ENCODE peak calls at places on chromosomes 7 and 10, in six cellular contexts. F, G, M, Q, A and U are unnamed samples.
A peak's percentile ranks its signal among the peaks of the same experiment; 100 is the strongest.

GRCh38 chr7:102991540-102992214 is 78.9 kb downstream of the LRRC17 start:
- DNase-seq in A (peak; percentile 97), F (no peak), G (peak; percentile 96), M (peak; percentile 66), Q (peak; percentile 96), U (peak; percentile 81)

GRCh38 chr7:34718867-34719266 is 60.8 kb downstream of the NPSR1 start:
- DNase-seq in M (no peak), Q (no peak), G (no peak), A (no peak), F (no peak), U (no peak)

GRCh38 chr7:5549096-5549896 is 125.7 kb upstream of the TNRC18 start:
- DNase-seq in M (peak; percentile 48), A (peak; percentile 83), G (peak; percentile 44), F (no peak), Q (peak; percentile 85), U (peak; percentile 89)

GRCh38 chr10:95741807-95742528 is 14.0 kb upstream of the ENTPD1 start:
- DNase-seq in Q (peak; percentile 16), M (no peak), G (peak; percentile 91), F (peak; percentile 59), A (peak; percentile 77), U (peak; percentile 22)

GRCh38 chr7:111138196-111138569 is 47.3 kb downstream of the LRRN3 start:
- DNase-seq in G (peak; percentile 48), A (peak; percentile 35), Q (peak; percentile 88), F (no peak), M (peak; percentile 93), U (peak; percentile 53)

GRCh38 chr7:45938626-45939302 is 17.7 kb upstream of the IGFBP3 start:
- DNase-seq in G (no peak), Q (no peak), A (no peak), F (peak; percentile 81), M (no peak), U (no peak)

GRCh38 chr10:12406764-12407400 is 57.5 kb downstream of the CAMK1D start:
- DNase-seq in A (no peak), M (no peak), F (peak; percentile 46), G (no peak), Q (no peak), U (no peak)

GRCh38 chr10:117441812-117442443 is 66.7 kb upstream of the PDZD8 start:
- DNase-seq in Q (peak; percentile 74), A (peak; percentile 90), G (no peak), F (no peak), M (peak; percentile 60), U (peak; percentile 92)

GRCh38 chr10:43057231-43057711 is 19.6 kb upstream of the RET start:
- DNase-seq in Q (no peak), M (no peak), G (no peak), A (no peak), F (no peak), U (no peak)

GRCh38 chr7:77242068-77242467 is 42.4 kb upstream of the FGL2 start:
- DNase-seq in M (no peak), G (no peak), F (no peak), Q (no peak), A (no peak), U (no peak)

GRCh38 chr10:81898518-81898917 is 23.5 kb downstream of the NRG3 start:
- DNase-seq in A (no peak), Q (no peak), G (peak; percentile 28), M (no peak), F (no peak), U (no peak)

GRCh38 chr10:108112218-108112617 is 947.7 kb upstream of the SORCS1 start:
- DNase-seq in G (peak; percentile 4), M (no peak), F (peak; percentile 61), A (no peak), Q (peak; percentile 5), U (no peak)

GRCh38 chr7:120273476-120273975 is 551 bp downstream of the KCND2 start:
- DNase-seq in M (no peak), Q (peak; percentile 12), A (peak; percentile 44), G (peak; percentile 26), F (peak; percentile 85), U (peak; percentile 7)

GRCh38 chr10:8057636-8058273 is 3.3 kb downstream of the GATA3 start:
- DNase-seq in M (no peak), F (peak; percentile 43), A (no peak), G (no peak), Q (no peak), U (no peak)
- H3K4me3 ChIP-seq in M (no peak overlapping the region), F (peak overlapping the region; percentile 60), A (no peak overlapping the region), G (no peak overlapping the region), Q (no peak overlapping the region), U (no peak overlapping the region)

GRCh38 chr7:141700291-141700847 is 1.6 kb downstream of the DENND11 start:
- DNase-seq in F (no peak), M (no peak), G (peak; percentile 5), A (no peak), Q (no peak), U (no peak)
- H3K4me3 ChIP-seq in F (peak overlapping the region; percentile 93), M (no peak overlapping the region), G (peak overlapping the region; percentile 68), A (peak overlapping the region; percentile 83), Q (no peak overlapping the region), U (no peak overlapping the region)

DNA sequence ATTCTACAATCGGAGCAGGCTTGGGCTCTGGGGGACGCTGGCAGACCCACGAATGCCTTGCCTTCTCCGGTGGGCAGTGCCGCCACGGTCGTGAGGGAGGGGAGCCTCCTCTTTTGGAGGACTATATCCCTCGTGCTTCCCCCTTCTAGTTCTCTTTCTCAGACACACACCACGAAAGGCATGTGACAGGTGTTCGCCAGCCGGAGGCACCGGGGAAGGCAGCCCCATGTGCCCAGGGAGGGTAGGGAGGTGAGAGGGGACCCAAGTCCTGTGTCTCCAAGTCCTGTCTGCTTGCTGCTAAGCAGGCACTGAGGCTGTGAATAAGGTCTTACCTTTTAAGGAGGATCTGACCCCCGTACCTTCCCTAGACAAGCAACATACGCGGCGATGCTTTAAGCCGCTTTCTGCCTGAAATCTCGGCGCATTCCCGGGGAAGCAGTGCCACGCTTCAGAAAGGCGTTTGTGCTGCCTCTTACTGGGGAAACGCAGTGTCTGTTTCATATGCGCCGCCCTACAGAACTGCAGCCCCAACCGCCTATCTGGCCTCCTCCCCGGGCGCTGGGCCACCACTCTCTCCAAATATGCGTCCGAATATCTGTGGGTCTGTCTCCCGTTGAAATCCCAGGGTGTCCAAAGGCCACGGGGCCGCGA is 809 bp downstream of the PLXNA4 start:
- DNase-seq in M (peak; percentile 6), G (peak; percentile 48), A (peak; percentile 74), F (peak; percentile 68), Q (peak; percentile 84), U (peak; percentile 43)
- H3K4me3 ChIP-seq in M (no peak overlapping the region), G (no peak overlapping the region), A (peak overlapping the region; percentile 66), F (peak overlapping the region; percentile 71), Q (peak overlapping the region; percentile 42), U (no peak overlapping the region)

DNA sequence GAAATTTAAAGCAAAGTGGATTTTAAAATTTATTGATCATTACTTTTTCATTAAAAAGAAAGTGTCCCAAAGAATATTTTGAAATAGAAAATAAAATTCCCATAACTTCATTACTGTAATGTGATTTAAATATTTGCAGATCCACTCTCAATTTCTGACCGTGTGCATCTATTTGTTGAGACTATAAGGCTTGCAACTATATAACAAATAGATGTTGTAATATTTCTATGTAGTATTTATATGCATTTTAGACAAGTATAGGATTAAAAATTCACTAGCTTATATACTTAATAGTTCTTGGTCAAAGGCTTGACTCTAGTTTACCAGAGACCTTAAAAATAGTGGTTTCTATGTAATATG is 3.8 kb downstream of the HHEX start:
- DNase-seq in G (no peak), F (no peak), Q (no peak), A (no peak), M (no peak), U (no peak)
- H3K4me3 ChIP-seq in G (no peak overlapping the region), F (peak overlapping the region; percentile 56), Q (no peak overlapping the region), A (no peak overlapping the region), M (no peak overlapping the region), U (no peak overlapping the region)

GRCh38 chr7:95412075-95412474 is 15.9 kb upstream of the PON3 start:
- DNase-seq in A (no peak), F (no peak), M (no peak), G (no peak), Q (no peak), U (no peak)
- H3K4me3 ChIP-seq in A (no peak overlapping the region), F (no peak overlapping the region), M (no peak overlapping the region), G (no peak overlapping the region), Q (no peak overlapping the region), U (no peak overlapping the region)

GRCh38 chr10:93598157-93598556 is 2.9 kb downstream of the RBP4 start:
- DNase-seq in F (no peak), M (no peak), G (peak; percentile 26), Q (no peak), A (no peak), U (no peak)

GRCh38 chr10:93595378-93596288 is 5.4 kb downstream of the RBP4 start:
- DNase-seq in M (peak; percentile 89), A (no peak), Q (no peak), G (no peak), F (no peak), U (no peak)

GRCh38 chr10:93596539-93596938 is 4.5 kb downstream of the RBP4 start:
- DNase-seq in G (no peak), M (peak; percentile 15), A (no peak), Q (no peak), F (peak; percentile 64), U (no peak)

GRCh38 chr10:93599335-93599734 is 1.7 kb downstream of the RBP4 start:
- DNase-seq in G (no peak), F (no peak), A (no peak), Q (no peak), M (no peak), U (no peak)

DNA sequence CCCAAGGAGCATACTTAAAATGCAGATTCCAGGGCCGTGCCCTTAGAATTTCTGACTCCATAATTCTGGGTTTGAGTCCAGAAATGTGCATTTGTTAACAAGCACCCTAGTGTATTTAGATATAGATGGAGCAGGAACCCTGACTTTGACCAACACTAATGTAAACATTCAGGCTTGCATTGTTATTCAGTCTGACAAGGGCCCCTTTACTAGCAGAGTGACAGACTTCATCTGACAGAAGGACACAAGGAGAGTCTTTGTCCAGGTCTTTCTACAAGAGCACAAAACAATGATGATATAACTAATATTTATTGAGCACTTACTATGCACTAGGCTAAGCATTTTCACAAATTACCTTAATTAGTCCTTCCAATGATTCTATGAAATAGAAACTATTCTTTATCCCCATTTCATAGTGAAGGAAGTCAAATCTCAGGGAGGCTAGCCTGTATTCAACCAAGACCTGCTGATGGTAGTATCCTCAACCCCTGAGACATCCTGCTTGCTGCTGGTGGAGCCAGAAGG is 3.9 kb downstream of the RBP4 start:
- DNase-seq in Q (no peak), M (no peak), A (no peak), G (no peak), F (no peak), U (no peak)
- H3K4me3 ChIP-seq in Q (no peak overlapping the region), M (no peak overlapping the region), A (no peak overlapping the region), G (no peak overlapping the region), F (no peak overlapping the region), U (no peak overlapping the region)